ENCODE peak calls at places on chromosomes 6 and 20, in four cellular contexts. One of them, this sample, is unnamed.

GRCh38 chr20:41181567-41181966 is 44.2 kb downstream of the PLCG1 start:
- DNase-seq in colonic mucosa: no peak
- DNase-seq in RWPE1: no peak
- DNase-seq in fibroblast of the aortic adventitia: no peak
- DNase-seq in this sample: no peak

GRCh38 chr6:167647750-167648470 is 178.8 kb upstream of the AFDN start:
- DNase-seq in RWPE1: no peak
- DNase-seq in colonic mucosa: no peak
- DNase-seq in fibroblast of the aortic adventitia: no peak
- DNase-seq in this sample: peak; percentile 42

GRCh38 chr20:16063876-16064275 is 509.4 kb downstream of the KIF16B start:
- DNase-seq in colonic mucosa: no peak
- DNase-seq in fibroblast of the aortic adventitia: no peak
- DNase-seq in RWPE1: no peak
- DNase-seq in this sample: no peak

GRCh38 chr6:112780498-112781096 is 433.5 kb downstream of the RFPL4B start:
- DNase-seq in fibroblast of the aortic adventitia: peak; percentile 90
- DNase-seq in RWPE1: peak; percentile 61
- DNase-seq in colonic mucosa: peak; percentile 77
- DNase-seq in this sample: no peak

GRCh38 chr6:169831450-169832246 is 80.2 kb downstream of the ERMARD start:
- DNase-seq in fibroblast of the aortic adventitia: peak; percentile 51
- DNase-seq in RWPE1: peak; percentile 50
- DNase-seq in colonic mucosa: peak; percentile 73
- DNase-seq in this sample: no peak

GRCh38 chr6:34161857-34162515 is 16.1 kb upstream of the GRM4 start:
- DNase-seq in RWPE1: no peak
- DNase-seq in colonic mucosa: no peak
- DNase-seq in fibroblast of the aortic adventitia: no peak
- DNase-seq in this sample: peak; percentile 37

GRCh38 chr6:125104425-125104824 is 49.1 kb upstream of the TPD52L1 start:
- DNase-seq in fibroblast of the aortic adventitia: peak; percentile 55
- DNase-seq in colonic mucosa: no peak
- DNase-seq in RWPE1: no peak
- DNase-seq in this sample: no peak

GRCh38 chr6:163031931-163032330 is 304.2 kb downstream of the PACRG start:
- DNase-seq in colonic mucosa: no peak
- DNase-seq in fibroblast of the aortic adventitia: no peak
- DNase-seq in RWPE1: no peak
- DNase-seq in this sample: no peak

DNA sequence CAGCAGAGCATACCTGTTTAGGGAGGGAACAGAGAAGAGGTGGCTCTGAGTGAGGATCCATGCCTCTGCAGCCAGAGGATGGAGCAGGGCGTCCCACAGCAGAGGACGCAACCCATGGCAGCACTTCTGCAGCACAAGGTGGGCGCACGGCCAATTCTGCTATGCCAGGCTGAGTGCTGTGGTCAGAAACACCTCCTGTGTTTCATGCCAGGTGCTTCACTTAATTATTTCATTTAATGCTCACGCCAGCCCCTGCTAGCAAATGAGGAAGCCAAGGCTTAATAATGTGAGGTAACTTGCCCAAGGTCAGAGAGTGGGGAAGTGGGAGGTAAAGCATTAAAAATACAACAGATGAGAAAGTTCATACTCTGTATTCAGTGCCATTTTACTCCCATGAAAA is 68.5 kb upstream of the PTGIS start:
- DNase-seq in colonic mucosa: no peak
- DNase-seq in fibroblast of the aortic adventitia: no peak
- DNase-seq in RWPE1: no peak
- DNase-seq in this sample: no peak
- TF ChIP-seq CTCF in colonic mucosa: no peak
- TF ChIP-seq CTCF in fibroblast of the aortic adventitia: no peak
- TF ChIP-seq CTCF in RWPE1: no peak
- TF ChIP-seq CTCF in this sample: no peak

GRCh38 chr6:6131492-6132109 is 124.9 kb upstream of the NRN1 start:
- DNase-seq in fibroblast of the aortic adventitia: no peak
- DNase-seq in RWPE1: no peak
- DNase-seq in colonic mucosa: no peak
- DNase-seq in this sample: no peak
- TF ChIP-seq CTCF in fibroblast of the aortic adventitia: peak; percentile 25
- TF ChIP-seq CTCF in RWPE1: peak; percentile 16
- TF ChIP-seq CTCF in colonic mucosa: peak; percentile 19
- TF ChIP-seq CTCF in this sample: peak; percentile 69

GRCh38 chr20:13002256-13002655 is 6.5 kb upstream of the SPTLC3 start:
- DNase-seq in colonic mucosa: no peak
- DNase-seq in fibroblast of the aortic adventitia: no peak
- DNase-seq in RWPE1: no peak
- DNase-seq in this sample: no peak
- TF ChIP-seq CTCF in colonic mucosa: no peak
- TF ChIP-seq CTCF in fibroblast of the aortic adventitia: no peak
- TF ChIP-seq CTCF in RWPE1: no peak
- TF ChIP-seq CTCF in this sample: no peak

GRCh38 chr6:25939593-25939992 is 9.1 kb upstream of the SLC17A2 start:
- DNase-seq in colonic mucosa: no peak
- DNase-seq in fibroblast of the aortic adventitia: no peak
- DNase-seq in RWPE1: no peak
- DNase-seq in this sample: no peak

GRCh38 chr6:25945175-25945574 is 14.7 kb upstream of the SLC17A2 start:
- DNase-seq in fibroblast of the aortic adventitia: no peak
- DNase-seq in colonic mucosa: no peak
- DNase-seq in RWPE1: no peak
- DNase-seq in this sample: no peak

GRCh38 chr6:25943887-25944286 is 13.4 kb upstream of the SLC17A2 start:
- DNase-seq in RWPE1: no peak
- DNase-seq in fibroblast of the aortic adventitia: no peak
- DNase-seq in colonic mucosa: no peak
- DNase-seq in this sample: no peak

GRCh38 chr6:25944655-25945054 is 14.2 kb upstream of the SLC17A2 start:
- DNase-seq in fibroblast of the aortic adventitia: no peak
- DNase-seq in colonic mucosa: no peak
- DNase-seq in RWPE1: no peak
- DNase-seq in this sample: no peak

GRCh38 chr6:25942561-25943147 is 12.2 kb upstream of the SLC17A2 start:
- DNase-seq in fibroblast of the aortic adventitia: peak; percentile 80
- DNase-seq in colonic mucosa: no peak
- DNase-seq in RWPE1: peak; percentile 32
- DNase-seq in this sample: no peak
- TF ChIP-seq CTCF in fibroblast of the aortic adventitia: peak; percentile 66
- TF ChIP-seq CTCF in colonic mucosa: peak; percentile 41
- TF ChIP-seq CTCF in RWPE1: peak; percentile 47
- TF ChIP-seq CTCF in this sample: peak; percentile 80